ENCODE peak calls at places on chromosomes 1 and 21, in five cellular contexts. K is GM12892, Y is IMR-90, A is adrenal gland, J is tibial nerve. U is an unnamed sample.

GRCh38 chr1:198678901-198679329 is 40.1 kb downstream of the PTPRC start:
- DNase-seq in K (no peak), Y (no peak), A (no peak), J (no peak), U (no peak)

GRCh38 chr1:171172471-171172870 is 12.6 kb upstream of the FMO2 start:
- DNase-seq in K (no peak), Y (peak), A (no peak), J (no peak), U (no peak)

GRCh38 chr1:82453511-82454185 is 652.9 kb downstream of the ADGRL2 start:
- DNase-seq in K (no peak), Y (no peak), A (no peak), J (no peak), U (no peak)

GRCh38 chr1:26361605-26362122 is 7.7 kb upstream of the CRYBG2 start:
- DNase-seq in K (no peak), Y (no peak), A (no peak), J (no peak), U (no peak)

GRCh38 chr1:84735483-84735882 is 45.2 kb upstream of the SSX2IP start:
- DNase-seq in K (no peak), Y (peak), A (no peak), J (no peak), U (no peak)

GRCh38 chr1:196535727-196536126 is 72.5 kb downstream of the KCNT2 start:
- DNase-seq in K (no peak), Y (peak), A (no peak), J (no peak), U (no peak)

GRCh38 chr1:186978596-186979556 is 150.1 kb downstream of the PLA2G4A start:
- DNase-seq in K (no peak), Y (no peak), A (no peak), J (no peak), U (peak)

GRCh38 chr1:40379785-40380452 is 6.4 kb downstream of the SMAP2 start:
- DNase-seq in K (no peak), Y (peak), A (no peak), J (no peak), U (peak)

GRCh38 chr21:36162631-36163030 is 6.0 kb downstream of the DOP1B start:
- DNase-seq in K (no peak), Y (no peak), A (no peak), J (no peak), U (no peak)

GRCh38 chr1:233379869-233380438 is 52.4 kb downstream of the MAP3K21 start:
- DNase-seq in K (peak), Y (no peak), A (no peak), J (no peak), U (no peak)

GRCh38 chr21:39564200-39564599 is 48.5 kb upstream of the B3GALT5 start:
- DNase-seq in K (no peak), Y (no peak), A (peak), J (no peak), U (no peak)

GRCh38 chr1:31576743-31577455 is 584 bp downstream of the TINAGL1 start:
- DNase-seq in K (no peak), Y (no peak), A (no peak), J (no peak), U (peak)

GRCh38 chr1:51313961-51314777 is 16.2 kb downstream of the TTC39A start:
- DNase-seq in K (no peak), Y (peak), A (peak), J (no peak), U (peak)

GRCh38 chr1:230661976-230662375 is 19.7 kb downstream of the COG2 start:
- DNase-seq in K (no peak), Y (no peak), A (no peak), J (no peak), U (no peak)

GRCh38 chr1:106435269-106435668 is 621.2 kb upstream of the PRMT6 start:
- DNase-seq in K (no peak), Y (no peak), A (no peak), J (no peak), U (no peak)

GRCh38 chr21:39715804-39716397 is 29.1 kb upstream of the IGSF5 start:
- DNase-seq in K (no peak), Y (peak), A (peak), J (no peak), U (peak)

GRCh38 chr1:58762806-58763205 is 21.0 kb downstream of the JUN start:
- DNase-seq in K (no peak), Y (peak), A (no peak), J (no peak), U (peak)

GRCh38 chr1:13651279-13651678 is 48.7 kb upstream of the PRDM2 start:
- DNase-seq in K (no peak), Y (no peak), A (no peak), J (no peak), U (no peak)

GRCh38 chr1:238951809-238952208 is 434.6 kb upstream of the CHRM3 start:
- DNase-seq in K (no peak), Y (peak), A (peak), J (no peak), U (no peak)

GRCh38 chr1:223713546-223714420 is 1.4 kb downstream of the CAPN2 start:
- DNase-seq in K (no peak), Y (peak), A (no peak), J (no peak), U (peak)

GRCh38 chr1:233114159-233114558 is 163.7 kb downstream of the NTPCR start:
- DNase-seq in K (no peak), Y (peak), A (peak), J (no peak), U (peak)

GRCh38 chr1:87408665-87409248 is 80.1 kb downstream of the LMO4 start:
- DNase-seq in K (no peak), Y (no peak), A (no peak), J (no peak), U (no peak)

GRCh38 chr1:185786524-185786923 is 52.3 kb downstream of the HMCN1 start:
- DNase-seq in K (no peak), Y (peak), A (no peak), J (no peak), U (no peak)

GRCh38 chr1:92473781-92474495 is 12.8 kb downstream of the GFI1 start:
- DNase-seq in K (no peak), Y (no peak), A (no peak), J (no peak), U (no peak)

GRCh38 chr1:78854556-78854955 is 152.0 kb downstream of the ADGRL4 start:
- DNase-seq in K (no peak), Y (no peak), A (no peak), J (no peak), U (no peak)

GRCh38 chr1:1075148-1075935 is 1.2 kb upstream of the RNF223 start:
- DNase-seq in K (no peak), Y (no peak), A (no peak), J (no peak), U (no peak)

GRCh38 chr1:222592171-222592570 is 2.4 kb upstream of the TAF1A start:
- DNase-seq in K (no peak), Y (peak), A (no peak), J (no peak), U (no peak)

GRCh38 chr1:174659823-174660222 is 212.1 kb downstream of the GPR52 start:
- DNase-seq in K (no peak), Y (peak), A (no peak), J (no peak), U (peak)

GRCh38 chr1:153192697-153193096 is 10.5 kb upstream of the LELP1 start:
- DNase-seq in K (no peak), Y (no peak), A (no peak), J (no peak), U (no peak)

GRCh38 chr1:179366093-179366800 is 476 bp downstream of the AXDND1 start:
- DNase-seq in K (no peak), Y (peak), A (peak), J (no peak), U (no peak)

GRCh38 chr1:11658542-11658941 is 3.9 kb downstream of the FBXO44 start:
- DNase-seq in K (no peak), Y (no peak), A (no peak), J (no peak), U (no peak)

GRCh38 chr1:151733126-151733525 is 11.8 kb downstream of the RIIAD1 start:
- DNase-seq in K (no peak), Y (no peak), A (no peak), J (no peak), U (no peak)

GRCh38 chr1:25922633-25923567 is 16.7 kb upstream of the STMN1 start:
- DNase-seq in K (no peak), Y (no peak), A (peak), J (no peak), U (peak)

GRCh38 chr1:167093863-167094516 is at the start of gene STYXL2:
- DNase-seq in K (no peak), Y (no peak), A (no peak), J (no peak), U (no peak)

GRCh38 chr1:93675931-93676330 is 5.7 kb downstream of the BCAR3 start:
- DNase-seq in K (no peak), Y (no peak), A (no peak), J (no peak), U (no peak)

GRCh38 chr1:110310300-110310699 is 28.9 kb upstream of the RBM15 start:
- DNase-seq in K (no peak), Y (no peak), A (peak), J (no peak), U (no peak)

GRCh38 chr1:183273300-183273699 is 87.2 kb downstream of the LAMC2 start:
- DNase-seq in K (no peak), Y (no peak), A (no peak), J (no peak), U (no peak)

GRCh38 chr1:153627797-153628626 is at the start of gene S100A1:
- DNase-seq in K (no peak), Y (no peak), A (no peak), J (no peak), U (no peak)

DNA sequence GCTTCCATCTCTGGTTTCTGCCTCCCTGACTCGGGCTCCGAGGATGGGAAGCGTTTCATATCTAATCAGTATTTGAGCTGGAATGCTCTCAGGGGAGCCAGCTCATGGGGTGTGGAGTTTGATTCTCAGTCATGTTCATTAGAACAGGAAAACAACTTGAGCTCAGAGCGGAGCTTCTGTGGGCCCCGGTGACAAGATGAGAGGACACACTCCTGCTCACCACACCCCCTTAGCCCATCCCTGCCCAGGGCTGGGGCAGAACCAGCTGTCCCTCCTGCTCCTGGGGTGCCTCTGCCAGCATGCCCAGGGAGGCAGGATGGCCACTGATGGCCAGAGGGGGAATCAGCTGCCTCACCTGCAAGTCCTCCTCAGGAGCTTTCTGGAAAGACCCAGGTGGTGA is 726.0 kb downstream of the PTPRU start:
- DNase-seq in K (no peak), Y (no peak), A (no peak), J (no peak), U (no peak)
- TF ChIP-seq POLR2A in K (no peak), Y (no peak), A (no peak), J (no peak), U (no peak)

GRCh38 chr1:170074250-170075157 is at the start of gene KIFAP3:
- DNase-seq in K (peak), Y (peak), A (peak), J (peak), U (peak)
- TF ChIP-seq POLR2A in K (peak), Y (peak), A (peak), J (peak), U (no peak)

GRCh38 chr1:182113879-182114626 is 52.5 kb upstream of the ZNF648 start:
- DNase-seq in K (no peak), Y (no peak), A (no peak), J (no peak), U (no peak)

GRCh38 chr1:182111496-182111895 is 50.0 kb upstream of the ZNF648 start:
- DNase-seq in K (no peak), Y (no peak), A (no peak), J (no peak), U (no peak)

GRCh38 chr1:182110635-182111034 is 49.1 kb upstream of the ZNF648 start:
- DNase-seq in K (no peak), Y (no peak), A (no peak), J (no peak), U (no peak)

GRCh38 chr1:182109780-182110179 is 48.3 kb upstream of the ZNF648 start:
- DNase-seq in K (no peak), Y (no peak), A (no peak), J (no peak), U (no peak)

GRCh38 chr1:182114627-182115023 is 53.1 kb upstream of the ZNF648 start:
- DNase-seq in K (no peak), Y (no peak), A (no peak), J (no peak), U (no peak)
- TF ChIP-seq POLR2A in K (no peak), Y (no peak), A (no peak), J (no peak), U (no peak)

GRCh38 chr1:225652726-225653462 is at the start of gene ENAH:
- DNase-seq in K (peak), Y (peak), A (peak), J (peak), U (peak)
- TF ChIP-seq POLR2A in K (no peak), Y (no peak), A (peak), J (peak), U (peak)

GRCh38 chr1:112625696-112626095 is 6.1 kb downstream of the CAPZA1 start:
- DNase-seq in K (no peak), Y (no peak), A (peak), J (no peak), U (no peak)
- TF ChIP-seq POLR2A in K (no peak), Y (no peak), A (no peak), J (no peak), U (no peak)

GRCh38 chr1:45686081-45687013 is at the start of gene GPBP1L1:
- DNase-seq in K (peak), Y (peak), A (peak), J (peak), U (peak)
- TF ChIP-seq POLR2A in K (peak), Y (peak), A (peak), J (peak), U (peak)

GRCh38 chr1:67831850-67832513 is 1.3 kb downstream of the GNG12 start:
- DNase-seq in K (no peak), Y (peak), A (peak), J (peak), U (peak)
- TF ChIP-seq POLR2A in K (no peak), Y (peak), A (peak), J (no peak), U (peak)

DNA sequence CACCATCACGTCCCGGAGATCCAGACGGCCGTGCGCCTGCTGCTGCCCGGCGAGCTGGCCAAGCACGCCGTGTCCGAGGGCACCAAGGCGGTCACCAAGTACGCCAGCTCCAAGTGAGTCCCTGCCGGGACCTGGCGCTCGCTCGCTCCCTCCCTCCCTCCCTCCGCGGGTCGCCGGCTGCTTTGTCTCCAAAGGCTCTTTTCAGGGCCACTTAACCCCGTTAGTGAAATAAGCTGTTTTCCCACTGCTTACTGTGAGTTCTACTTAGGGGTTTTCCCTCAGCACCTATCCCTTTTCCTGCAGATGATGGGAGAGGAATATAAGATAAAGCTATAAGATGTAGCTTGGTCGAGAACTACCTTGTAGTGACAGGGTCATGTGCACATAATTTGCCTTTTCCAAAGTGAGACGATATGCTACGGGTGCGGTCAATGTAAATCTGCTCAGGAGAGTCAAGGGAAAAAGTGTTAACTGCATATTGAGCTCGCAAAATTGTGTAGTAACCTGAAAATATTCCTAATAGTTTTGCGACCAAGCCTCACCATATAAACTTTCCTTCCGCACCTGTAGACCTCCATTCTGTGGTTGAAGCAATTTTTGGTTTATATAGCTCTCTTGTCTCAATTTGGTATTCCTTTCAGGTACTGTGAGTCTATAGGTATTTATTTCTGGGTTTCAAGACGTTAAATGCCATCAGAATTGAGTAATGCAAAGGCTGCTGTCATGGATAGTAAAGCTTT is 55.9 kb upstream of the BOLA1 start:
- DNase-seq in K (no peak), Y (no peak), A (no peak), J (no peak), U (peak)
- TF ChIP-seq POLR2A in K (peak), Y (no peak), A (peak), J (no peak), U (peak)

DNA sequence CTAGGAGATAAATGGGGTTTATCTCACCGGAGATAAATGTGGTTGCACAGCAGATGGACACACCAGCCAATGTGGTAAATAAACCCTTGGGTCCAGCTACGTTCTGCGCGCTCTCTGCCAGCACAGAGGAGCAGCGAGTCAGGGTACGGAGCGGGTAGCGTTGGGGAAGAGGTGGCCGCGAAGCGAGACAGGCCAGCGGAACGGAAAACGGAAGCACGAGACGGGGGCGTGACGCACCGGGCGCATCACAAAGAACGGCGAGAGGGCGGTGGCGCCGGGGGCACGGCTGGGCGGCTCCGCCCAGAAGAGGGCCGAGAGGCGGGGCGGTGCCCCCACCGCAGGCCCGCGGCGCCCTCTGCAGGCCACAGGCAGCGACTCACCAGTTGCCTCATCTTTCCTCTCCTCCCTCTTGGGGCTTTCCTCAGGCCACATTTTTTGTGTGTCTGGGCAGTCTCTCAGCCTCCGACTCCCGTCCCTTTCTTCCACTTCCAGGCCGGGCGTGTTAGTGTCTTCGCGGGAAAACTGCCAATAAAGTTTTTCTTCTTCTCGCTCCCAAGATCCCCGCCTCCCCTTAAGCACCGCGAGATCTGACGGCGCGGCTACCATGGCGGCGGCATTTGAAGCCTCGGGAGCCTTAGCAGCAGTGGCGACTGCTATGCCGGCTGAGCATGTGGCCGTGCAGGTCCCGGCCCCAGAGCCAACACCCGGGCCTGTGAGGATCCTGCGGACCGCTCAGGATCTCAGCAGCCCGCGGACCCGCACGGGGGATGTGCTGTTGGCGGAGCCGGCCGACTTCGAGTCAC is at the start of gene DDX20:
- DNase-seq in K (peak), Y (peak), A (peak), J (peak), U (peak)
- TF ChIP-seq POLR2A in K (peak), Y (peak), A (peak), J (peak), U (peak)